ENCODE peak calls at places on chromosomes 13 and 19, in nine cellular contexts. N is CD8-positive, alpha-beta memory T cell; T is GM23248; D is DND-41; A is neuronal stem cell; W is transverse colon; X is small intestine; Z is mesendoderm; M is heart left ventricle. K is an unnamed sample. For H3K36me3, the result is how much of the 10 kb centered on the place peaks cover.

GRCh38 chr19:28128341-28128740 is 1084.6 kb downstream of the UQCRFS1 start:
- DNase-seq in A (no peak), M (no peak), N (no peak), T (no peak), W (no peak), D (no peak), Z (no peak), X (no peak), K (no peak)

GRCh38 chr19:5697022-5697889 is 7.2 kb downstream of the RPL36 start:
- DNase-seq in A (no peak), N (no peak), M (no peak), X (no peak), W (no peak), D (no peak), Z (no peak), T (no peak), K (no peak)

GRCh38 chr13:106599875-106600797 is 32.2 kb upstream of the ARGLU1 start:
- DNase-seq in D (peak), T (peak), A (no peak), W (no peak), N (no peak), M (no peak), X (no peak), Z (no peak), K (peak)

GRCh38 chr19:15266683-15267082 is 34.4 kb upstream of the EPHX3 start:
- DNase-seq in W (no peak), D (no peak), X (no peak), T (no peak), N (no peak), A (no peak), M (no peak), Z (no peak), K (no peak)

GRCh38 chr13:48492123-48493075 is 40.5 kb downstream of the RCBTB2 start:
- DNase-seq in D (peak), T (peak), W (peak), M (peak), X (peak), Z (no peak), A (no peak), N (peak), K (no peak)

GRCh38 chr13:44693156-44693826 is 117.2 kb upstream of the TSC22D1 start:
- DNase-seq in D (no peak), Z (no peak), T (no peak), X (no peak), W (no peak), N (no peak), A (no peak), M (peak), K (no peak)

GRCh38 chr13:102903659-102904407 is 58.0 kb downstream of the ERCC5 start:
- DNase-seq in M (no peak), Z (peak), T (peak), A (no peak), D (no peak), W (no peak), N (no peak), X (peak), K (no peak)

GRCh38 chr13:20045946-20046548 is 87.5 kb downstream of the ZMYM2 start:
- DNase-seq in W (no peak), N (no peak), D (no peak), M (no peak), T (no peak), A (no peak), X (no peak), Z (no peak), K (no peak)

GRCh38 chr13:111046590-111047141 is 68.4 kb upstream of the ARHGEF7 start:
- DNase-seq in N (no peak), D (no peak), Z (no peak), A (no peak), X (no peak), M (peak), W (no peak), T (peak), K (peak)

GRCh38 chr13:43495732-43496131 is 291.0 kb downstream of the ENOX1 start:
- DNase-seq in M (no peak), D (no peak), W (no peak), X (no peak), A (no peak), T (no peak), Z (no peak), N (no peak), K (no peak)

GRCh38 chr13:80962855-80963254 is 621.9 kb upstream of the SPRY2 start:
- DNase-seq in A (no peak), M (no peak), W (no peak), D (no peak), T (no peak), Z (no peak), X (no peak), N (no peak), K (no peak)

GRCh38 chr19:35513231-35513974 is at the start of gene DMKN:
- DNase-seq in W (no peak), T (peak), A (no peak), M (no peak), D (no peak), N (no peak), X (no peak), Z (peak), K (no peak)

GRCh38 chr19:45154064-45154827 is 6.5 kb downstream of the NKPD1 start:
- DNase-seq in D (no peak), T (peak), A (no peak), W (no peak), N (no peak), M (peak), X (peak), Z (peak), K (peak)

GRCh38 chr13:81116461-81117282 is 775.7 kb upstream of the SPRY2 start:
- DNase-seq in W (no peak), Z (no peak), X (peak), A (no peak), N (no peak), D (no peak), M (no peak), T (no peak), K (no peak)

GRCh38 chr19:40611096-40611495 is 9.9 kb downstream of the LTBP4 start:
- DNase-seq in X (peak), Z (no peak), D (no peak), A (no peak), T (peak), M (no peak), N (no peak), W (peak), K (no peak)

GRCh38 chr19:47026889-47027288 is 7.3 kb downstream of the NPAS1 start:
- DNase-seq in M (no peak), N (no peak), X (no peak), Z (no peak), A (no peak), T (no peak), W (no peak), D (no peak), K (no peak)

GRCh38 chr13:47000166-47000565 is 103.3 kb upstream of the HTR2A start:
- DNase-seq in D (no peak), T (peak), X (no peak), Z (no peak), N (no peak), A (no peak), W (no peak), M (no peak), K (no peak)

GRCh38 chr19:49773663-49774305 is 7.0 kb downstream of the AP2A1 start:
- DNase-seq in N (no peak), X (no peak), T (no peak), W (no peak), D (no peak), A (no peak), M (no peak), Z (no peak), K (no peak)

GRCh38 chr19:49770529-49770928 is 3.7 kb downstream of the AP2A1 start:
- DNase-seq in X (no peak), Z (no peak), N (no peak), T (no peak), A (no peak), W (no peak), M (no peak), D (no peak), K (no peak)

GRCh38 chr19:49774969-49775368 is 8.2 kb downstream of the AP2A1 start:
- DNase-seq in M (no peak), X (no peak), D (no peak), T (no peak), W (no peak), N (no peak), Z (no peak), A (no peak), K (no peak)

GRCh38 chr19:49772850-49773432 is 6.1 kb downstream of the AP2A1 start:
- DNase-seq in D (no peak), X (peak), N (no peak), Z (no peak), A (no peak), T (no peak), M (no peak), W (no peak), K (no peak)

DNA sequence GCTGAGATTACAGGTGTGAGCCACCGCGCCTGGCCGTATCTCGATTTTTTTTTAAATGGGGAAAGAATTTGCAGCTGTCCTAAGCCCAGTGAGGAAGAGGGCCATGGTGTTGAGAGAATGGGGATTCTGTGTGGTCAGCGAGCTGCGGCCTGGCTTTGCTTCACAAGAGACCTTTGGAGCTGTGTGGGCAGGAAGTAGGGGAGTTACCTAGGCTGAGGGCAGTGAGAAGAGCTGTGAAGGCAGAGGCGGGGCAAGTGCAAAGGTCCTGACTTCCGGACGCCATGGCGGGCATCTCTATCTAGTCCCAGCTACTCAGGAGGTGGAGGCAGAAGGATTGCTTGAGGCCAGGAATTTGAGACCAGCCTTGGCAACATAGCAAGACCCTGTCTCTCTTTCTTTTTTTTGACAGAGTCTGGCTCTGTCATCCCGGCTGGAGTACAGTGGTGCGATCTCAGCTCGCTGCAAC is 4.9 kb downstream of the AP2A1 start:
- DNase-seq in M (no peak), Z (no peak), T (no peak), D (no peak), X (peak), A (no peak), W (peak), N (no peak), K (no peak)
- H3K36me3 ChIP-seq in M (under half), Z (under half), T (under half), D (under half), X (under half), A (under half), W (under half), N (under half), K (under half)

GRCh38 chr13:41513600-41513999 is 56.2 kb downstream of the RGCC start:
- DNase-seq in D (no peak), N (no peak), Z (no peak), M (no peak), W (no peak), X (no peak), A (no peak), T (no peak), K (no peak)

GRCh38 chr13:41514853-41515395 is 57.6 kb downstream of the RGCC start:
- DNase-seq in M (no peak), X (no peak), A (no peak), T (no peak), W (no peak), Z (no peak), N (no peak), D (no peak), K (no peak)

GRCh38 chr13:41512441-41512840 is 55.1 kb downstream of the RGCC start:
- DNase-seq in A (no peak), D (no peak), T (no peak), Z (no peak), N (no peak), X (no peak), M (no peak), W (no peak), K (no peak)

GRCh38 chr13:41509996-41510395 is 52.6 kb downstream of the RGCC start:
- DNase-seq in M (no peak), T (no peak), N (no peak), W (no peak), X (no peak), D (no peak), A (no peak), Z (no peak), K (no peak)

DNA sequence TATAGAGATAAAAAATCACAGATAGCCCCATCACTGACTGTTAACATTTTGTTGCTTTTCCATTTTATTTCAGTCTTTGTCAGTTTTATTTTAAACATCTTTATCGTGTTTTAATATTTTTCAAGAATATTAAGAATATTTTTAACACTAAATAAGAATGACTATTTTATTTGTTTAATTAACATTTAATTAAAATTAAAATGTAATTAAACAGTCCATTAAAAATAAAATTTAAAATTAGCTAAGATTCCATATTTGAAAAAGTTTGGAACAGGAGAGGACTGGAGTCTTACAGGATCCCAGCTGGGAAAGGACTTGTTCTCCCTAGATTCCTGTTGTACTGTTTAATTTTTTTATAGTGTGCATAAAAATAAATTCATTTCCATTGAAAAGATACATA is 54.5 kb downstream of the RGCC start:
- DNase-seq in A (no peak), Z (no peak), N (no peak), M (no peak), X (no peak), D (no peak), T (no peak), W (no peak), K (no peak)
- H3K27ac ChIP-seq in A (no peak), Z (no peak), N (no peak), M (no peak), X (no peak), D (no peak), T (no peak), W (no peak), K (no peak)

GRCh38 chr19:1275260-1275975 is at the start of gene FAM174C:
- DNase-seq in A (peak), T (peak), D (peak), N (peak), X (peak), M (peak), W (peak), Z (peak), K (peak)

GRCh38 chr19:1276620-1277007 is 1.3 kb downstream of the FAM174C start:
- DNase-seq in M (no peak), A (no peak), W (peak), Z (no peak), X (no peak), N (no peak), T (no peak), D (no peak), K (no peak)

GRCh38 chr19:1275976-1276619 is 768 bp downstream of the FAM174C start:
- DNase-seq in A (no peak), M (no peak), W (no peak), X (no peak), T (no peak), N (no peak), D (no peak), Z (no peak), K (no peak)

GRCh38 chr19:1278074-1278473 is 2.7 kb downstream of the FAM174C start:
- DNase-seq in X (no peak), M (no peak), N (no peak), D (no peak), T (no peak), A (no peak), W (no peak), Z (no peak), K (no peak)

DNA sequence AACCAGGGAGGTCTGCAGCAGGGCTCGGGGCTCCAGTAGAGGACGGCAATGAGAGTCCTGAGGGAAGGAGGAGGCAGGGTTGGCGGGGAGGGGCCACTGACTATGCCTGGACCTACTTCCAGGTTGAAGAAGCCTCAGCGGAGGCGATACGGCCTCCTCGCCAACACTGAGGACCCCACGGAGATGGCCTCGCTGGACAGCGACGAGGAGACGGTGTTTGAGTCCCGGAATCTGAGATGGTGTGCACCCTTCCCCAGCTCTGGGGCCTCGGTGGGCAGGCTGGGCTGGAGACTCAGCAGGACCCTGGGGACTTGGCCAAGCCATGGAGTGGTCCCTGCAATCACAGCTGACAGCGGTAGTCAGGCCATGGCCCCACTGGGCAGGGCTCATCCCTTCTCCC is 1.7 kb downstream of the FAM174C start:
- DNase-seq in N (no peak), Z (no peak), D (no peak), A (no peak), X (no peak), W (no peak), M (no peak), T (no peak), K (no peak)
- H3K36me3 ChIP-seq in N (under half), Z (under half), D (half or more), A (half or more), X (under half), W (under half), M (under half), T (under half), K (half or more)

GRCh38 chr19:39083983-39084731 is at the start of gene ACP7:
- DNase-seq in W (no peak), N (peak), X (no peak), A (no peak), Z (no peak), T (peak), M (no peak), D (no peak), K (no peak)
- H3K27ac ChIP-seq in W (no peak), N (no peak), X (no peak), A (no peak), Z (no peak), T (no peak), M (no peak), D (no peak), K (no peak)

GRCh38 chr19:10491472-10492047 is 11.6 kb downstream of the KEAP1 start:
- DNase-seq in Z (no peak), X (no peak), N (no peak), D (no peak), A (no peak), W (no peak), T (no peak), M (no peak), K (no peak)

DNA sequence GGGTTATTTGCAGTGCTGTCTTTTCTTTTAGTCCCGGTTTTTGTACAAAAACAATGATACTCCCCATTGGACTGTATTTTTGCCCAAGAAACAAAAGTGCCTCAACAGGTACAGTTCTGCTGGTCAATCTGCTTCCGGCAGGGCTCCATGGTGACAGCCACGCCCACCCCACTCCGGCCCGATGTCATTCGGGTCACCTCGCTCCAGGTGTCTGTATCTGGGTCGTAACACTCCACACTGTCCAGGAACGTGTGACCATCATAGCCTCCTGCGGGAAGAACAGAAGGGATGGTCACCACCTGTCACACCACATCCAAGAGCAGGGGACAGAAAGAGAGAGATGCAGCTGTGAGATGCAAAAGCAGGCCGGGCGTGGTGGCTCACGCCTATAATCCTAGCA is 16.6 kb downstream of the KEAP1 start:
- DNase-seq in N (no peak), D (no peak), W (no peak), M (no peak), T (no peak), A (no peak), Z (no peak), X (no peak), K (no peak)
- H3K36me3 ChIP-seq in N (under half), D (half or more), W (under half), M (half or more), T (under half), A (half or more), Z (under half), X (under half), K (half or more)

DNA sequence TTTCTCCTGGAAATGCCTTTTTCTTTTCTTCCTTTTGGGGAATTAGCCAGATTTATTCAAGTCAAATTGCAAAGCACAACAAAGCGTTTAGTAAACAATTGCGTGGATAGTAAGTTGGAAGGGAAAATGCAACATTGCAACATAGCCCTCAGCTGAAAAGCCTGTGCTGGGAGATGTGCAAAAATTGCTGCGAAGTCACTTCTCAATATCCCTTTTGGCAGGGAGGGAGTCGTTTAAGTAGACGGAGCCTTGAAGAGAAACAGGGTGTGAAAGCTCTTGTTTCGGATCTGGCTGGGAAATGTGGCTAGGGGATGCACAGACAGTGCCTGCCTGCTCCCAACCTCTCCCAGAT is 56.9 kb downstream of the SLC7A1 start:
- DNase-seq in T (peak), W (no peak), D (no peak), X (no peak), A (no peak), N (no peak), Z (no peak), M (no peak), K (no peak)
- H3K27ac ChIP-seq in T (peak), W (no peak), D (no peak), X (no peak), A (no peak), N (no peak), Z (no peak), M (no peak), K (no peak)

GRCh38 chr19:2111425-2111824 is 14.7 kb downstream of the IZUMO4 start:
- DNase-seq in D (no peak), X (no peak), W (no peak), T (no peak), Z (no peak), A (no peak), N (no peak), M (no peak), K (no peak)

GRCh38 chr19:2111886-2112285 is 15.2 kb downstream of the IZUMO4 start:
- DNase-seq in X (no peak), Z (no peak), T (no peak), N (no peak), W (no peak), D (no peak), M (no peak), A (no peak), K (no peak)

GRCh38 chr19:2113436-2114211 is 16.9 kb downstream of the IZUMO4 start:
- DNase-seq in M (no peak), T (peak), D (no peak), W (no peak), A (no peak), X (no peak), N (no peak), Z (no peak), K (no peak)

GRCh38 chr19:2114218-2114617 is 17.5 kb downstream of the IZUMO4 start:
- DNase-seq in M (no peak), N (no peak), A (no peak), T (no peak), Z (no peak), W (no peak), X (no peak), D (no peak), K (no peak)

DNA sequence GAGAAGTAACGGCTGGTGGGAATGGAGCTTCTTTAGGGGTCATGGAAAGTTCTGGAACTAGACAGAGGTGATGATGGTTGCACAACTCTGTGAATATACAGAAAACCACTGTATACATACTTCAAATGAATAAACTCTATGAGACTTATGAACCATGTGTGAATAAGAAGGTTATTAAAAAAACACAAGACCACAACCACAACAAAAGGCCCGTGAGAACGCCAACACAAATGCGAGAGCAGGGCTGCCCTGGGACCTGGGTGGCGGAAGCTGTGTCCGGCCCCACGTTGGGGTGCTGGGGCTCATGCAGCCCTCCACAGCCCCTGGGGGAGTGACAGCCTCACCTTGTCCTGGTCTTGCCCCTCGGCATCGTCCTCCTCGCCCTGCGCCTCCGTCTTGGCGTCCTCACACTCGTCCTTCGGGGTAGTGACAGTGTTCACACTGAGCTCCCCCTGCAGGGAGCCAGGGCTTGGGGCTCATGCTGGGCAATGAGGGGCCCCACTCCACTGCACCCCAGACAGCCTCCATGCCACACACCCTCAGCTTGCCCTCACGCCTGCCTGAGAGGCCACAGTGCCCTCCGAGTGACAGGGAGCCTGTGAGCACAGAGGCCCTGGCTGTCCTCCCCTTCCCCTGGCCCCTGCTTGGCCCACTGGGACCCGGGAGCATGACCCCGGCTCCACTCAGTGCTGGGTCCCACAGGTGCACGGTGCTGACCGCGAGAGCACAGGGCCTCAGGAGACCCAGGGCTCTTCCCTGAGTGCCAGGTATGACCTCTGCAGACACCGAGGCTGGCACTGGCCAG is 16.0 kb downstream of the IZUMO4 start:
- DNase-seq in X (no peak), A (no peak), T (no peak), Z (no peak), D (peak), N (no peak), W (no peak), M (no peak), K (no peak)
- H3K36me3 ChIP-seq in X (half or more), A (half or more), T (under half), Z (under half), D (half or more), N (under half), W (half or more), M (half or more), K (half or more)

K was measured in SJSA1.